ENCODE peak calls at places on chromosomes 6 and 20, in nine cellular contexts. X is heart left ventricle, A is fibroblast of the aortic adventitia, N is foreskin keratinocyte, M is body of pancreas, L is foreskin fibroblast, Y is fibroblast of mammary gland, J is brain microvascular endothelial cell, T is heart right ventricle. B is an unnamed sample.

GRCh38 chr6:68045193-68045592 is 589.9 kb upstream of the ADGRB3 start:
- DNase-seq in N (no peak), M (no peak), L (no peak), A (no peak), J (no peak), X (no peak), Y (no peak), T (no peak), B (no peak)

GRCh38 chr20:56875052-56875663 is 246.1 kb downstream of the TFAP2C start:
- DNase-seq in T (no peak), A (no peak), L (peak; percentile 67), Y (peak; percentile 79), X (no peak), M (no peak), N (peak; percentile 84), J (peak; percentile 85), B (no peak)

GRCh38 chr6:170098428-170099170 is 192.3 kb downstream of the DLL1 start:
- DNase-seq in X (peak; percentile 9), N (no peak), L (no peak), J (no peak), Y (no peak), A (no peak), M (peak; percentile 3), T (no peak), B (no peak)

GRCh38 chr6:7124114-7124513 is 16.4 kb downstream of the RREB1 start:
- DNase-seq in J (no peak), L (no peak), X (no peak), Y (no peak), T (no peak), A (no peak), N (no peak), M (no peak), B (no peak)

GRCh38 chr20:1764136-1765033 is 106.8 kb upstream of the SIRPG start:
- DNase-seq in L (peak; percentile 79), X (peak; percentile 70), A (peak; percentile 96), M (peak; percentile 69), N (peak; percentile 67), T (peak; percentile 67), J (peak; percentile 80), Y (peak; percentile 86), B (peak; percentile 69)

GRCh38 chr6:3540980-3541379 is 84.1 kb upstream of the SLC22A23 start:
- DNase-seq in A (no peak), N (no peak), J (no peak), L (no peak), M (no peak), T (no peak), Y (no peak), X (no peak), B (no peak)

GRCh38 chr6:24581084-24581669 is 64.8 kb downstream of the KIAA0319 start:
- DNase-seq in N (peak; percentile 35), X (peak; percentile 66), Y (peak; percentile 58), M (peak; percentile 80), T (peak; percentile 64), A (peak; percentile 71), J (peak; percentile 69), L (peak; percentile 41), B (peak; percentile 54)

GRCh38 chr6:126337323-126337722 is 2.6 kb upstream of the CENPW start:
- DNase-seq in T (no peak), X (no peak), A (peak; percentile 92), M (no peak), Y (peak; percentile 91), N (peak; percentile 50), J (peak; percentile 10), L (peak; percentile 75), B (peak; percentile 7)

GRCh38 chr6:7561153-7561964 is 19.9 kb downstream of the DSP start:
- DNase-seq in L (no peak), J (no peak), X (no peak), Y (peak; percentile 38), T (no peak), A (peak; percentile 26), N (peak; percentile 85), M (peak; percentile 93), B (no peak)

GRCh38 chr6:144797881-144798589 is 512.9 kb downstream of the UTRN start:
- DNase-seq in X (no peak), M (no peak), Y (peak; percentile 63), T (no peak), A (peak; percentile 18), N (peak; percentile 50), L (peak; percentile 47), J (no peak), B (no peak)

GRCh38 chr6:40477246-40478126 is 109.7 kb downstream of the LRFN2 start:
- DNase-seq in N (no peak), X (no peak), Y (no peak), J (no peak), L (no peak), T (no peak), M (no peak), A (no peak), B (no peak)

GRCh38 chr6:63527658-63528514 is 44.4 kb upstream of the LOC128125822 start:
- DNase-seq in L (peak; percentile 48), A (peak; percentile 98), J (peak; percentile 96), X (no peak), N (peak; percentile 100), Y (peak; percentile 100), M (peak; percentile 66), T (no peak), B (no peak)

GRCh38 chr6:7541175-7542064 is at the start of gene DSP:
- DNase-seq in X (peak; percentile 79), T (peak; percentile 76), J (peak; percentile 45), A (no peak), M (peak; percentile 93), N (peak; percentile 84), Y (no peak), L (no peak), B (peak; percentile 57)

GRCh38 chr6:3997144-3997770 is 81.7 kb downstream of the FAM217A start:
- DNase-seq in J (peak; percentile 58), A (peak; percentile 80), T (no peak), M (no peak), Y (peak; percentile 64), X (no peak), L (peak; percentile 55), N (peak; percentile 27), B (no peak)

GRCh38 chr20:46063151-46063550 is 26.6 kb downstream of the NCOA5 start:
- DNase-seq in N (no peak), L (no peak), T (no peak), X (no peak), J (no peak), A (no peak), Y (no peak), M (no peak), B (no peak)

GRCh38 chr20:46062621-46063020 is 27.1 kb downstream of the NCOA5 start:
- DNase-seq in A (no peak), J (no peak), L (no peak), M (no peak), Y (no peak), T (no peak), N (no peak), X (no peak), B (no peak)

GRCh38 chr20:46060301-46060881 is 29.4 kb downstream of the NCOA5 start:
- DNase-seq in M (no peak), L (no peak), A (no peak), Y (no peak), T (no peak), N (no peak), J (no peak), X (no peak), B (no peak)

GRCh38 chr20:46062151-46062550 is 27.6 kb downstream of the NCOA5 start:
- DNase-seq in X (no peak), L (no peak), T (no peak), A (no peak), N (no peak), J (no peak), Y (no peak), M (no peak), B (no peak)

GRCh38 chr20:46060975-46061374 is 28.8 kb downstream of the NCOA5 start:
- DNase-seq in T (no peak), X (no peak), L (no peak), M (no peak), J (no peak), Y (no peak), A (no peak), N (no peak), B (no peak)
- TF ChIP-seq CTCF in T (no peak), X (no peak), L (no peak), M (no peak), J (no peak), Y (no peak), A (no peak), N (no peak), B (no peak)

GRCh38 chr6:132669690-132670291 is 10.8 kb upstream of the TAAR1 start:
- DNase-seq in L (peak; percentile 11), J (no peak), N (peak; percentile 39), X (no peak), Y (peak; percentile 54), A (peak; percentile 61), M (no peak), T (no peak), B (peak; percentile 32)
- TF ChIP-seq CTCF in L (peak; percentile 12), J (peak; percentile 17), N (peak; percentile 76), X (peak; percentile 63), Y (peak; percentile 43), A (peak; percentile 40), M (peak; percentile 62), T (peak; percentile 58), B (peak; percentile 5)

GRCh38 chr6:159469449-159469848 is 223.6 kb downstream of the SOD2 start:
- DNase-seq in M (no peak), Y (no peak), J (no peak), A (no peak), N (no peak), X (no peak), T (no peak), L (no peak), B (no peak)
- TF ChIP-seq CTCF in M (no peak), Y (no peak), J (no peak), A (no peak), N (no peak), X (no peak), T (no peak), L (no peak), B (no peak)

DNA sequence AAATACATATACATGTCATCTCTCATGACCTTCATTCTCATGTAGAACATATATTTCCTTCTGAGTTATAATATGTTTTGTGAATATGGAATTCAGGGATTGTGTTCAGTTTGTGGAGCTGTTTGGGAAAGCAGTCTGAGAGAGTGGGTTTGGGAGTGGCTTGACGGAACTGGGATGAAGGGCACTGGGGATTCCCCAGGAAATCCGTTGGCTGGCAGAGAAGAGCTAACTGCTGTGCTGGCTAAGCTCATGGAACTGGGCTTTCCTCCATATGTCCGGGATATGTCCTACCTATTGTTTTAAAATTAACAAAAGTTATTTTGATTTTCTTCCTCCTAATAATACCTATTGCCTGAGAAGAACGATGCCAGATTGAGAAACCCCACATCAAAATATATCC is 359.5 kb upstream of the FLRT3 start:
- DNase-seq in N (no peak), J (no peak), T (no peak), L (no peak), X (no peak), M (no peak), A (no peak), Y (no peak), B (no peak)
- TF ChIP-seq CTCF in N (no peak), J (no peak), T (no peak), L (no peak), X (no peak), M (no peak), A (no peak), Y (no peak), B (no peak)

GRCh38 chr20:53903652-53903987 is 166.8 kb downstream of the BCAS1 start:
- DNase-seq in L (peak; percentile 71), Y (peak; percentile 77), J (no peak), M (no peak), T (no peak), X (no peak), N (peak; percentile 83), A (peak; percentile 30), B (no peak)
- TF ChIP-seq CTCF in L (no peak), Y (no peak), J (no peak), M (no peak), T (no peak), X (no peak), N (no peak), A (no peak), B (no peak)

GRCh38 chr20:49132995-49133451 is 55.1 kb downstream of the STAU1 start:
- DNase-seq in T (no peak), A (peak; percentile 90), M (peak; percentile 32), Y (peak; percentile 79), N (peak; percentile 35), X (no peak), L (peak; percentile 48), J (peak; percentile 45), B (peak; percentile 54)
- TF ChIP-seq CTCF in T (peak; percentile 53), A (peak; percentile 42), M (peak; percentile 73), Y (peak; percentile 49), N (peak; percentile 77), X (peak; percentile 71), L (peak; percentile 19), J (peak; percentile 43), B (peak; percentile 19)